ENCODE peak calls at places on chromosome 22, in seven cellular contexts. U is SW 1271; D is activated naive CD8-positive, alpha-beta T cell treated with anti-CD3 and anti-CD28 coated beads for 36 hours; N is fibroblast of mammary gland; K is left kidney; C is AG04450; F is G401. X is an unnamed sample.

GRCh38 chr22:31625257-31625640 is 36.8 kb downstream of the PISD start:
- DNase-seq in U (no peak), D (no peak), N (no peak), K (no peak), C (no peak), F (no peak), X (no peak)

GRCh38 chr22:41021655-41022454 is 70.5 kb upstream of the EP300 start:
- DNase-seq in U (no peak), D (peak), N (peak), K (peak), C (no peak), F (peak), X (no peak)

GRCh38 chr22:44172370-44173108 is 8.2 kb upstream of the PARVG start:
- DNase-seq in U (no peak), D (peak), N (peak), K (peak), C (no peak), F (peak), X (no peak)

GRCh38 chr22:17057959-17058814 is 26.6 kb upstream of the IL17RA start:
- DNase-seq in U (no peak), D (peak), N (peak), K (peak), C (peak), F (peak), X (peak)

GRCh38 chr22:31537019-31537535 is 40.7 kb downstream of the SFI1 start:
- DNase-seq in U (no peak), D (peak), N (no peak), K (no peak), C (no peak), F (no peak), X (no peak)

GRCh38 chr22:47656806-47657205 is 894.4 kb downstream of the TBC1D22A start:
- DNase-seq in U (no peak), D (no peak), N (no peak), K (no peak), C (no peak), F (no peak), X (no peak)

GRCh38 chr22:22880645-22881044 is 7.0 kb upstream of the IGLL5 start:
- DNase-seq in U (no peak), D (no peak), N (no peak), K (no peak), C (no peak), F (no peak), X (no peak)

GRCh38 chr22:30047364-30047738 is 32.9 kb upstream of the HORMAD2 start:
- DNase-seq in U (no peak), D (no peak), N (peak), K (no peak), C (no peak), F (no peak), X (no peak)

GRCh38 chr22:32615874-32616564 is 141.4 kb downstream of the FBXO7 start:
- DNase-seq in U (no peak), D (no peak), N (no peak), K (peak), C (no peak), F (no peak), X (no peak)

GRCh38 chr22:37781434-37782059 is 26.2 kb upstream of the GCAT start:
- DNase-seq in U (no peak), D (no peak), N (peak), K (no peak), C (no peak), F (no peak), X (no peak)

GRCh38 chr22:45207533-45207932 is 33.2 kb downstream of the KIAA0930 start:
- DNase-seq in U (no peak), D (no peak), N (no peak), K (no peak), C (no peak), F (no peak), X (no peak)

GRCh38 chr22:20153945-20154344 is 3.1 kb upstream of the CCDC188 start:
- DNase-seq in U (no peak), D (no peak), N (no peak), K (peak), C (no peak), F (peak), X (no peak)

GRCh38 chr22:39174498-39175120 is 22.1 kb upstream of the CBX7 start:
- DNase-seq in U (peak), D (peak), N (peak), K (peak), C (peak), F (peak), X (peak)

GRCh38 chr22:49619301-49619700 is 208.4 kb downstream of the BRD1 start:
- DNase-seq in U (no peak), D (no peak), N (no peak), K (no peak), C (no peak), F (no peak), X (no peak)

GRCh38 chr22:29476116-29476515 is 3.9 kb upstream of the NEFH start:
- DNase-seq in U (no peak), D (no peak), N (no peak), K (peak), C (no peak), F (peak), X (no peak)

GRCh38 chr22:20579273-20580120 is 72.1 kb downstream of the MED15 start:
- DNase-seq in U (no peak), D (no peak), N (no peak), K (no peak), C (no peak), F (no peak), X (no peak)

GRCh38 chr22:30575011-30575671 is 676 bp upstream of the GAL3ST1 start:
- DNase-seq in U (no peak), D (no peak), N (peak), K (peak), C (peak), F (no peak), X (no peak)

GRCh38 chr22:37377927-37378326 is 49.4 kb downstream of the ELFN2 start:
- DNase-seq in U (no peak), D (no peak), N (no peak), K (peak), C (no peak), F (no peak), X (no peak)

GRCh38 chr22:45889539-45890350 is 87.2 kb downstream of the WNT7B start:
- DNase-seq in U (no peak), D (no peak), N (no peak), K (peak), C (no peak), F (no peak), X (no peak)

GRCh38 chr22:22508274-22509176 is at the start of gene ZNF280B:
- DNase-seq in U (peak), D (peak), N (peak), K (peak), C (peak), F (peak), X (peak)

GRCh38 chr22:36762687-36763260 is 13.1 kb downstream of the IFT27 start:
- DNase-seq in U (no peak), D (no peak), N (peak), K (no peak), C (peak), F (no peak), X (no peak)

GRCh38 chr22:45197606-45198462 is 34.1 kb downstream of the NUP50 start:
- DNase-seq in U (no peak), D (no peak), N (no peak), K (no peak), C (no peak), F (no peak), X (no peak)

GRCh38 chr22:38865201-38866023 is 6.6 kb downstream of the CBX6 start:
- DNase-seq in U (no peak), D (no peak), N (no peak), K (no peak), C (no peak), F (no peak), X (no peak)

GRCh38 chr22:18998998-18999397 is 62.9 kb upstream of the PRODH start:
- DNase-seq in U (no peak), D (peak), N (no peak), K (peak), C (no peak), F (no peak), X (no peak)

GRCh38 chr22:23023294-23023693 is 47.0 kb upstream of the GNAZ start:
- DNase-seq in U (no peak), D (no peak), N (no peak), K (no peak), C (no peak), F (no peak), X (no peak)

GRCh38 chr22:23110190-23110921 is 31.4 kb downstream of the RSPH14 start:
- DNase-seq in U (no peak), D (no peak), N (no peak), K (peak), C (no peak), F (no peak), X (no peak)

GRCh38 chr22:48785792-48786678 is 1041.6 kb downstream of the BRD1 start:
- DNase-seq in U (no peak), D (no peak), N (no peak), K (no peak), C (no peak), F (no peak), X (no peak)

GRCh38 chr22:33073989-33074391 is 15.8 kb upstream of the SYN3 start:
- DNase-seq in U (no peak), D (no peak), N (peak), K (no peak), C (no peak), F (no peak), X (no peak)

GRCh38 chr22:26461188-26461810 is 22.3 kb downstream of the HPS4 start:
- DNase-seq in U (no peak), D (peak), N (peak), K (peak), C (no peak), F (peak), X (no peak)

GRCh38 chr22:36872084-36872483 is 11.3 kb downstream of the NCF4 start:
- DNase-seq in U (no peak), D (no peak), N (no peak), K (no peak), C (no peak), F (no peak), X (no peak)

GRCh38 chr22:49869855-49870712 is 16.4 kb downstream of the ZBED4 start:
- DNase-seq in U (no peak), D (no peak), N (no peak), K (no peak), C (no peak), F (no peak), X (no peak)

X was measured in pulmonary artery endothelial cell.